ENCODE peak calls at places on chromosomes 5 and 9, in six cellular contexts. Q, B, K, V, H and U are unnamed samples. For H3K27me3, the result is how much of the 10 kb centered on the place peaks cover.

GRCh38 chr5:151082976-151083651 is 2.3 kb upstream of the TNIP1 start:
- DNase-seq in Q (no peak), B (no peak), K (no peak), V (no peak), H (no peak), U (peak)

GRCh38 chr9:120878188-120879130 is 1.5 kb upstream of the PHF19 start:
- DNase-seq in Q (no peak), B (no peak), K (no peak), V (no peak), H (no peak), U (no peak)

GRCh38 chr9:70411141-70411929 is 3.1 kb downstream of the KLF9 start:
- DNase-seq in Q (peak), B (no peak), K (peak), V (peak), H (peak), U (peak)

GRCh38 chr5:32586251-32586642 is 890 bp downstream of the SUB1 start:
- DNase-seq in Q (no peak), B (no peak), K (no peak), V (no peak), H (no peak), U (no peak)

GRCh38 chr9:76475691-76476090 is 16.7 kb downstream of the GCNT1 start:
- DNase-seq in Q (no peak), B (no peak), K (no peak), V (no peak), H (no peak), U (no peak)

GRCh38 chr9:8486095-8486494 is 686.5 kb upstream of the DMAC1 start:
- DNase-seq in Q (peak), B (no peak), K (no peak), V (peak), H (peak), U (no peak)

GRCh38 chr5:102889033-102889432 is 133.9 kb downstream of the PAM start:
- DNase-seq in Q (no peak), B (no peak), K (no peak), V (no peak), H (no peak), U (no peak)

GRCh38 chr9:120655005-120655622 is 59.2 kb downstream of the MEGF9 start:
- DNase-seq in Q (no peak), B (no peak), K (no peak), V (peak), H (no peak), U (no peak)

GRCh38 chr9:76218868-76219462 is 175.3 kb downstream of the RFK start:
- DNase-seq in Q (no peak), B (no peak), K (no peak), V (no peak), H (no peak), U (no peak)

GRCh38 chr9:110186254-110186653 is 21.7 kb downstream of the C9orf152 start:
- DNase-seq in Q (no peak), B (no peak), K (no peak), V (no peak), H (no peak), U (no peak)

GRCh38 chr5:79743846-79744605 is 54.4 kb downstream of the CMYA5 start:
- DNase-seq in Q (peak), B (no peak), K (no peak), V (no peak), H (no peak), U (no peak)

GRCh38 chr5:147176422-147176821 is 58.4 kb upstream of the STK32A start:
- DNase-seq in Q (no peak), B (no peak), K (no peak), V (no peak), H (no peak), U (no peak)

GRCh38 chr5:106875591-106876297 is 795.0 kb downstream of the EFNA5 start:
- DNase-seq in Q (no peak), B (peak), K (peak), V (no peak), H (peak), U (no peak)

GRCh38 chr5:134422791-134423365 is 11.2 kb upstream of the CDKN2AIPNL start:
- DNase-seq in Q (no peak), B (no peak), K (no peak), V (no peak), H (no peak), U (no peak)

GRCh38 chr5:31531543-31531887 is 378 bp downstream of the DROSHA start:
- DNase-seq in Q (no peak), B (no peak), K (no peak), V (peak), H (peak), U (peak)

GRCh38 chr9:84189901-84190300 is 150.7 kb downstream of the SLC28A3 start:
- DNase-seq in Q (no peak), B (no peak), K (no peak), V (no peak), H (no peak), U (no peak)

GRCh38 chr9:87428659-87429058 is 69.0 kb upstream of the DAPK1 start:
- DNase-seq in Q (no peak), B (no peak), K (no peak), V (no peak), H (no peak), U (no peak)

GRCh38 chr5:28084069-28084468 is 1045.7 kb upstream of the CDH9 start:
- DNase-seq in Q (no peak), B (no peak), K (peak), V (no peak), H (no peak), U (no peak)

GRCh38 chr5:95927927-95928723 is 33.5 kb downstream of the ELL2 start:
- DNase-seq in Q (no peak), B (peak), K (no peak), V (peak), H (no peak), U (no peak)

GRCh38 chr9:101582593-101582992 is 12.2 kb downstream of the PPP3R2 start:
- DNase-seq in Q (no peak), B (no peak), K (no peak), V (peak), H (no peak), U (no peak)

GRCh38 chr9:134501266-134502181 is 140.1 kb upstream of the COL5A1 start:
- DNase-seq in Q (no peak), B (no peak), K (no peak), V (peak), H (no peak), U (no peak)

GRCh38 chr5:154767537-154767936 is 12.4 kb downstream of the LARP1 start:
- DNase-seq in Q (no peak), B (no peak), K (no peak), V (no peak), H (no peak), U (no peak)

GRCh38 chr9:131562032-131562959 is 17.0 kb downstream of the PRRT1B start:
- DNase-seq in Q (no peak), B (no peak), K (no peak), V (no peak), H (no peak), U (no peak)

GRCh38 chr9:37085233-37085632 is 35.1 kb upstream of the ZCCHC7 start:
- DNase-seq in Q (no peak), B (no peak), K (no peak), V (no peak), H (no peak), U (no peak)

GRCh38 chr5:61724102-61724501 is 392.0 kb downstream of the ZSWIM6 start:
- DNase-seq in Q (no peak), B (no peak), K (no peak), V (no peak), H (no peak), U (no peak)

GRCh38 chr9:108756746-108757490 is 98.9 kb downstream of the ACTL7B start:
- DNase-seq in Q (no peak), B (no peak), K (no peak), V (no peak), H (no peak), U (no peak)

GRCh38 chr5:30605693-30606268 is 587.7 kb upstream of the CDH6 start:
- DNase-seq in Q (no peak), B (no peak), K (no peak), V (no peak), H (no peak), U (no peak)

GRCh38 chr9:88258012-88258411 is 119.7 kb upstream of the SPATA31C2 start:
- DNase-seq in Q (peak), B (no peak), K (no peak), V (peak), H (no peak), U (no peak)

GRCh38 chr5:53151713-53152458 is 42.3 kb upstream of the MOCS2 start:
- DNase-seq in Q (no peak), B (no peak), K (no peak), V (peak), H (no peak), U (no peak)

GRCh38 chr5:79771387-79771786 is 81.8 kb downstream of the CMYA5 start:
- DNase-seq in Q (no peak), B (no peak), K (no peak), V (peak), H (no peak), U (no peak)

GRCh38 chr5:119330367-119331183 is 25.2 kb upstream of the TNFAIP8 start:
- DNase-seq in Q (no peak), B (no peak), K (no peak), V (no peak), H (no peak), U (peak)

GRCh38 chr5:89289604-89290003 is 406.6 kb upstream of the MEF2C start:
- DNase-seq in Q (no peak), B (no peak), K (no peak), V (no peak), H (no peak), U (no peak)

GRCh38 chr9:20929276-20929675 is 102.2 kb downstream of the HACD4 start:
- DNase-seq in Q (no peak), B (no peak), K (no peak), V (no peak), H (no peak), U (no peak)

GRCh38 chr5:129768715-129769114 is 20.8 kb downstream of the MINAR2 start:
- DNase-seq in Q (no peak), B (no peak), K (no peak), V (no peak), H (no peak), U (no peak)

GRCh38 chr5:120886351-120886860 is 422.3 kb downstream of the PRR16 start:
- DNase-seq in Q (no peak), B (no peak), K (peak), V (no peak), H (no peak), U (no peak)

GRCh38 chr9:4097991-4098390 is 201.9 kb downstream of the GLIS3 start:
- DNase-seq in Q (no peak), B (no peak), K (no peak), V (no peak), H (no peak), U (no peak)

GRCh38 chr9:4096121-4096520 is 203.7 kb downstream of the GLIS3 start:
- DNase-seq in Q (no peak), B (no peak), K (no peak), V (no peak), H (no peak), U (no peak)

GRCh38 chr9:4092793-4093709 is 206.8 kb downstream of the GLIS3 start:
- DNase-seq in Q (no peak), B (no peak), K (no peak), V (peak), H (no peak), U (no peak)

GRCh38 chr9:4099961-4100360 is 199.9 kb downstream of the GLIS3 start:
- DNase-seq in Q (no peak), B (no peak), K (no peak), V (peak), H (no peak), U (no peak)

DNA sequence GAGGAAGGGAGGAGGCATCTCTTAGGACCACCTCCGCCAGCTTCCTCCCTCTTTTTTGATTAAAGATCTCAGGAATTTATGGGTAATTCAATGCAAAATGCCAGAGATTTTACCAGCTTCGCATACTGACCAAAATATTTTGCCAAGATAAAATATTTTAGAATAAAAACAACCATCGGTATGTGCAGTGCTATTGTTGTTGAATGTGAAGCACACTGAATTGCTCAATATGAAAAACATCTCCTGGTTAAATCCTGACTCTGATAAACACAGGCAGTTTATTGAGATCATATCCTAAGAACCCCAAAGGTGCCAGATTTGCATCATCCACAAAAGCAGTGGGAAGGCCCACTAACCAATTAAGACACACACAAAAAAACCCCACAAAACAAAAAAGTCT is 202.4 kb downstream of the GLIS3 start:
- DNase-seq in Q (no peak), B (no peak), K (no peak), V (no peak), H (no peak), U (no peak)
- H3K27me3 ChIP-seq in Q (under half), B (under half), K (under half), V (under half), H (under half), U (under half)

GRCh38 chr5:139796061-139796806 is 626 bp downstream of the PSD2 start:
- DNase-seq in Q (no peak), B (no peak), K (peak), V (no peak), H (peak), U (no peak)
- H3K27me3 ChIP-seq in Q (half or more), B (under half), K (under half), V (half or more), H (under half), U (under half)

GRCh38 chr9:137141050-137141810 is 2.3 kb downstream of the GRIN1 start:
- DNase-seq in Q (no peak), B (peak), K (peak), V (no peak), H (peak), U (no peak)
- H3K27me3 ChIP-seq in Q (half or more), B (under half), K (under half), V (under half), H (under half), U (under half)

GRCh38 chr5:174609116-174609515 is 115.3 kb upstream of the MSX2 start:
- DNase-seq in Q (no peak), B (no peak), K (peak), V (no peak), H (peak), U (no peak)
- H3K27me3 ChIP-seq in Q (under half), B (under half), K (under half), V (under half), H (under half), U (under half)

DNA sequence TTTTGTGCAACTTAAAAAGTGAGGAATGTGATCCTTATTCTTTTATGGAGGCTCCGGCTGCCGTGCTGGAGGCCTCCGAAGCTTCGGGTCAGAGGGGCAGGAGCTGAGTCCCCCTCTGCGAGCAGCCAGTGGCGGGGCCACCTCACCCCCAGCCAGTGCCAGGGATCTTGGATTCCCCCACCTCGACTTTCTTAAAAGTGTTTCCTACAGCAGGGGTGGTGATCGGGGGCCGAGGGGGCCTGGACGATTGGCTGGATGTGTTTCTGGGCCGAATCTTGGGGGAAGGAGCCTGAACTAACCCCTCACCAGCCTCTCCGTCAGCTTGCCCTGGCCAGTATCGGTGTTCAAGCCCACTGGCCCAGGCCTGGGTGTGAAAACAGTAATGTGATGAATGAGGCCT is 92.2 kb upstream of the LMX1B start:
- DNase-seq in Q (no peak), B (no peak), K (no peak), V (no peak), H (no peak), U (no peak)
- H3K27me3 ChIP-seq in Q (half or more), B (under half), K (under half), V (under half), H (under half), U (under half)

GRCh38 chr5:176813587-176814312 is 3.4 kb downstream of the UNC5A start:
- DNase-seq in Q (no peak), B (no peak), K (no peak), V (no peak), H (no peak), U (no peak)

GRCh38 chr5:176814836-176815438 is 4.6 kb downstream of the UNC5A start:
- DNase-seq in Q (no peak), B (no peak), K (no peak), V (no peak), H (no peak), U (no peak)

GRCh38 chr5:176816043-176816745 is 5.8 kb downstream of the UNC5A start:
- DNase-seq in Q (no peak), B (no peak), K (no peak), V (no peak), H (no peak), U (no peak)

GRCh38 chr5:176812269-176813259 is 2.2 kb downstream of the UNC5A start:
- DNase-seq in Q (no peak), B (no peak), K (no peak), V (no peak), H (peak), U (no peak)

GRCh38 chr5:176814313-176814685 is 3.9 kb downstream of the UNC5A start:
- DNase-seq in Q (no peak), B (no peak), K (no peak), V (no peak), H (no peak), U (no peak)
- H3K27me3 ChIP-seq in Q (half or more), B (under half), K (under half), V (under half), H (under half), U (under half)

GRCh38 chr5:176573564-176574296 is 24.6 kb downstream of the CDHR2 start:
- DNase-seq in Q (peak), B (peak), K (peak), V (peak), H (peak), U (peak)

GRCh38 chr5:176574297-176574591 is 25.1 kb downstream of the CDHR2 start:
- DNase-seq in Q (no peak), B (no peak), K (no peak), V (no peak), H (no peak), U (no peak)

GRCh38 chr5:176568657-176569056 is 19.5 kb downstream of the CDHR2 start:
- DNase-seq in Q (no peak), B (no peak), K (no peak), V (no peak), H (no peak), U (no peak)

GRCh38 chr5:176565760-176566288 is 16.7 kb downstream of the CDHR2 start:
- DNase-seq in Q (no peak), B (no peak), K (no peak), V (no peak), H (no peak), U (no peak)

GRCh38 chr5:176570044-176570443 is 20.9 kb downstream of the CDHR2 start:
- DNase-seq in Q (no peak), B (no peak), K (no peak), V (peak), H (no peak), U (no peak)
- H3K27me3 ChIP-seq in Q (under half), B (under half), K (under half), V (under half), H (under half), U (under half)

GRCh38 chr9:96166981-96167380 is 135.0 kb downstream of the HSD17B3 start:
- DNase-seq in Q (no peak), B (no peak), K (no peak), V (no peak), H (no peak), U (no peak)
- H3K27me3 ChIP-seq in Q (under half), B (under half), K (under half), V (under half), H (under half), U (under half)

DNA sequence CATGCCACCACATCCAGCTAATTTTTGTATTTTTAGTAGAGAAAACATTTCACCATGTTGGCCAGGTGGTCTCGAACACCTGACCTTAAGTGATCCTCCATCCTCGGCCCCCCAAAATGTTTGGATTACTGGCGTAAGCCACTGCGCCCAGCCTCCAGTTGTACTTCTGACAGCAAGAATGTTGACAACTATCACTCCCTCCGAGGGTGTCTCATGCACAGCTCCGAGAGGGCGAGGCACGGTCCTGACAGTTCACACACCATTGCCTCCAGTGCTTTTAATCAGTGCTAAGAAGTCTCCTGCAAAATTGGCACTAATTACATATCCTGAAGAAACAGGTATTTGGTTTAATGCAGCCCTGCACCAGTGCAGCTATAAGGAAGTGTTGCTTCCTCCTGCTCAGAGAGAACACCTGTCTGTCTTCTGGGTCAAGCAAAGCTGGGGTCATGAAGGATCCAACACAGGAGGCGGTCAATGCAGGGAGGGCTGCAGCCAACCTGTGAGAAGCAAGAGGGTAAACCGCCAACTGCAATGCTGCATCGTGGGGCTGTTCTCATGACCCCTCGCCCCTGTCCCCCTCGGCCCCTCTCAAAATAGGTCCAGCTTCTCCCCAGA is 184.0 kb downstream of the MED10 start:
- DNase-seq in Q (no peak), B (no peak), K (no peak), V (no peak), H (no peak), U (no peak)
- H3K27me3 ChIP-seq in Q (under half), B (under half), K (under half), V (under half), H (under half), U (under half)